ENCODE peak calls at places on chromosomes 5 and 9, in four cellular contexts. Z is trophoblast cell, E is mesendoderm, U is IMR-90. W is an unnamed sample.

GRCh38 chr5:59560553-59560952 is 333.0 kb downstream of the PDE4D start:
- DNase-seq in Z (no peak), E (peak), U (no peak), W (no peak)

GRCh38 chr5:63233906-63234305 is 655.3 kb downstream of the LRRC70 start:
- DNase-seq in Z (no peak), E (no peak), U (no peak), W (no peak)

GRCh38 chr5:175383350-175383749 is 60.6 kb downstream of the DRD1 start:
- DNase-seq in Z (peak), E (peak), U (no peak), W (no peak)

GRCh38 chr5:54756301-54756700 is 229.1 kb downstream of the ESM1 start:
- DNase-seq in Z (no peak), E (no peak), U (no peak), W (no peak)

GRCh38 chr5:173741729-173742431 is 125.4 kb upstream of the BOD1 start:
- DNase-seq in Z (no peak), E (no peak), U (no peak), W (no peak)

GRCh38 chr5:158739941-158740340 is 359.8 kb downstream of the EBF1 start:
- DNase-seq in Z (no peak), E (peak), U (no peak), W (no peak)

GRCh38 chr5:170579623-170580022 is 75.8 kb downstream of the KCNIP1 start:
- DNase-seq in Z (no peak), E (peak), U (no peak), W (no peak)

GRCh38 chr9:124260769-124261603 is 3.2 kb downstream of the NEK6 start:
- DNase-seq in Z (peak), E (peak), U (peak), W (peak)

GRCh38 chr9:21465859-21466518 is 16.1 kb downstream of the IFNE start:
- DNase-seq in Z (peak), E (peak), U (peak), W (peak)

GRCh38 chr5:40071870-40072269 is 607.8 kb upstream of the PTGER4 start:
- DNase-seq in Z (peak), E (no peak), U (peak), W (no peak)

GRCh38 chr9:5549671-5550650 is 39.6 kb downstream of the PDCD1LG2 start:
- DNase-seq in Z (peak), E (no peak), U (peak), W (no peak)

GRCh38 chr9:114290561-114290986 is 32.3 kb upstream of the ORM1 start:
- DNase-seq in Z (no peak), E (no peak), U (no peak), W (no peak)

GRCh38 chr9:113875420-113875916 is 641 bp upstream of the ZNF618 start:
- DNase-seq in Z (no peak), E (no peak), U (no peak), W (no peak)

GRCh38 chr5:148653271-148653839 is 972 bp downstream of the HTR4 start:
- DNase-seq in Z (no peak), E (no peak), U (no peak), W (no peak)

GRCh38 chr5:178152491-178153444 is 917 bp downstream of the NHP2 start:
- DNase-seq in Z (no peak), E (no peak), U (peak), W (peak)

GRCh38 chr9:120708526-120709224 is 5.6 kb downstream of the MEGF9 start:
- DNase-seq in Z (no peak), E (no peak), U (peak), W (no peak)

GRCh38 chr9:78234810-78235209 is 1.1 kb upstream of the CEP78 start:
- DNase-seq in Z (peak), E (no peak), U (peak), W (peak)

GRCh38 chr5:145484195-145484594 is 350.9 kb downstream of the PRELID2 start:
- DNase-seq in Z (peak), E (no peak), U (peak), W (peak)

GRCh38 chr9:35646583-35647265 is 4.0 kb downstream of the SIT1 start:
- DNase-seq in Z (peak), E (peak), U (peak), W (peak)

GRCh38 chr5:150000990-150001659 is 586 bp downstream of the HMGXB3 start:
- DNase-seq in Z (peak), E (peak), U (peak), W (peak)

GRCh38 chr9:83598487-83598886 is 24.5 kb upstream of the IDNK start:
- DNase-seq in Z (peak), E (no peak), U (peak), W (peak)

GRCh38 chr5:64742821-64743220 is 25.7 kb downstream of the SREK1IP1 start:
- DNase-seq in Z (no peak), E (no peak), U (peak), W (peak)

GRCh38 chr9:86891091-86891490 is 56.2 kb downstream of the GAS1 start:
- DNase-seq in Z (no peak), E (no peak), U (no peak), W (no peak)

GRCh38 chr9:6779417-6780241 is 21.9 kb downstream of the KDM4C start:
- DNase-seq in Z (peak), E (peak), U (peak), W (peak)

GRCh38 chr9:124264812-124265211 is 7.1 kb downstream of the NEK6 start:
- DNase-seq in Z (no peak), E (no peak), U (peak), W (no peak)

GRCh38 chr9:86983260-86984255 is 36.3 kb upstream of the GAS1 start:
- DNase-seq in Z (peak), E (no peak), U (peak), W (no peak)

GRCh38 chr5:158482201-158482600 is 617.5 kb downstream of the EBF1 start:
- DNase-seq in Z (no peak), E (no peak), U (no peak), W (no peak)

GRCh38 chr9:22040760-22041159 is 31.7 kb upstream of the CDKN2B start:
- DNase-seq in Z (no peak), E (no peak), U (peak), W (peak)

GRCh38 chr5:155125696-155126095 is 112.1 kb downstream of the KIF4B start:
- DNase-seq in Z (no peak), E (no peak), U (no peak), W (no peak)

GRCh38 chr9:133967024-133967741 is 24.9 kb downstream of the VAV2 start:
- DNase-seq in Z (peak), E (no peak), U (no peak), W (peak)

DNA sequence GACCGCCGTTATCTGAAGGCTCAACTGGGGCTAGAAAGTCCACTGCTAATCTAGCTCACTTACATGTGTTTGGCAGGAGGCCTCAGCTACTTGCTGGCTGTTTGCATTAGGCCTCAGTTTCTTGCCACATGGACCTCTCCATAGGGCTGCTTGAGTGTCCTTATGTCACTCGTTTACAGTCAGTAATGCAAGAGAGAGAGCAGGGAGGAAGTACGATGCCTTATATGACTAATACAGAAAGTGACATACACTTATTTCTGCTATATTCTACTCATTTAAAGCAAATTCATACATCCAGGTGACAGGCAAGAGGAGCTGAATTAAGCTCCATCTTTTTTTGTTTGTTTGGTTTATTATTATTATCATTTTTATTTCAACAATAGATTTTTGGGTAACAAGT is 179.6 kb downstream of the LURAP1L start:
- DNase-seq in Z (no peak), E (no peak), U (no peak), W (no peak)
- H3K4ac ChIP-seq in Z (peak), E (peak), U (no peak), W (no peak)

DNA sequence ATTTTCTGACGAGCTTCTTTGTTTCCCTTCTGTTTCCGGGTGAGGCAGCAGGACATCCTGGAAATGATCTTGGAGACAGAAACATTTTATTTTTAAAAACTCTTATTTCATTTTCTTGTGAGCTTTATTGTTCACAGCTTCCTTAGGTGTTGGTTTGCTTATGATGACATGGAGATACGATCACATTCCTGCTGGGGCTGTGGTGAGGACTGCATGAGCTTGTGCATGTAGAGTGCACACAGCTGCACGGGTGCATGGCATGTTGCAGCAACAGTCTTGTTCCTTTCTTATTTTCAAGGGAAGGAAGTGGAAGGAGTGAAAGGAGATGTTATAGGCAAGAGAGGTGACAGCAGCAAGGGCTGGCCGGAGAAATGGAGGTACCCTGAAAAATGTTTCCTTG is 1.2 kb downstream of the BTNL8 start:
- DNase-seq in Z (peak), E (no peak), U (no peak), W (no peak)
- H3K18ac ChIP-seq in Z (no peak), E (no peak), U (no peak), W (no peak)

GRCh38 chr5:123397538-123397937 is 25.7 kb downstream of the CEP120 start:
- DNase-seq in Z (no peak), E (no peak), U (no peak), W (no peak)
- H3K4me2 ChIP-seq in Z (no peak), E (no peak), U (no peak), W (no peak)

GRCh38 chr9:125405938-125406811 is 144.5 kb downstream of the GAPVD1 start:
- DNase-seq in Z (no peak), E (no peak), U (peak), W (peak)
- H3K4ac ChIP-seq in Z (no peak), E (no peak), U (peak), W (peak)

DNA sequence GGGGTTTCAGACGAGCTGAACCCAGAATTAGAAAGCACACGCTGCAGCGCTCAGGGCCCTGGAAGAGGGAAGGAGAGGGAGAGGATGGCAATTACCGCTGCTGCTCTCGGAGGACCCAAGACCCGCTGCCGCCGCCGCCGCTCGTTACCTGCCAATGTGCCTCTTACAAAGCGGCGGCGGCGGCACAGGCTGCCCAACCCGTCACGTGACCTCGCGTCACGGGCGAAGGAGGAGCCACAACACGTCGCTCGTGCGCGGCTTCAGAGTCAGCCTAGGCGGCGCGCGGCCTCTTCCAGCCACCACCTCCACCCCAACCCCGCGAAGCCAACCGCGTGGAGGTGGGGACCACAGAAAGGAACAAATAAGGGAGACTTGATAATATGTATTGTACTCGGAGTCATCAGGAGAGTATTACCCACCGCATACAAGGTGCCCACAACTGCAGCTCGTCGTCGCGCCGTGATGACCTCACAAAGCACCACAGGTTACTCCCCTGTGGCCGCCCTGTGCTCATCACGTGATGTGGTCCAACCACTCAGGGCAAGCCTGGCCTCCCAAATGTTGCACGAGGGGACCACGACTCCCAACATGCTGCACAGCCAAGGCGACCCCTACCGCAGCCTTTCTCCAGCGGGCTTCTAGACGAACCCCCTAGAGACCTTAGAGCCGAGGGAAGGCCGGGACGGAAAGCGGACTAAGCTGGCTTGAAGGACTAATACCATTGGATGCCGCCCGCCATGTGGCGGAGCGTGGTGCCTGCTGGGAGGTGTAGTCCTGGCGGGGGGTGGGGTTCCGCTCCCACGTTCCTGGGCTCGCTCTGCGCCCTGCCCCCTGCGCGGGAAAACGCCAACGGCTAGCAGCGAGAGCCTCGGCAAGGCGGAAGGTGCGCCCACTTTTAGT is at the start of gene UBAP2:
- DNase-seq in Z (peak), E (peak), U (peak), W (peak)
- H3K18ac ChIP-seq in Z (peak), E (peak), U (peak), W (peak)

GRCh38 chr5:76690027-76690679 is 25.8 kb upstream of the F2R start:
- DNase-seq in Z (no peak), E (no peak), U (no peak), W (no peak)
- H3K4me2 ChIP-seq in Z (no peak), E (no peak), U (peak), W (no peak)

GRCh38 chr9:131619680-131620079 is 74.4 kb downstream of the PRRT1B start:
- DNase-seq in Z (no peak), E (no peak), U (no peak), W (no peak)

GRCh38 chr9:131618785-131619184 is 73.5 kb downstream of the PRRT1B start:
- DNase-seq in Z (no peak), E (no peak), U (no peak), W (no peak)

GRCh38 chr9:131621551-131622321 is 76.4 kb downstream of the PRRT1B start:
- DNase-seq in Z (no peak), E (no peak), U (no peak), W (no peak)

GRCh38 chr9:131622536-131622935 is 77.2 kb downstream of the PRRT1B start:
- DNase-seq in Z (no peak), E (no peak), U (no peak), W (no peak)

DNA sequence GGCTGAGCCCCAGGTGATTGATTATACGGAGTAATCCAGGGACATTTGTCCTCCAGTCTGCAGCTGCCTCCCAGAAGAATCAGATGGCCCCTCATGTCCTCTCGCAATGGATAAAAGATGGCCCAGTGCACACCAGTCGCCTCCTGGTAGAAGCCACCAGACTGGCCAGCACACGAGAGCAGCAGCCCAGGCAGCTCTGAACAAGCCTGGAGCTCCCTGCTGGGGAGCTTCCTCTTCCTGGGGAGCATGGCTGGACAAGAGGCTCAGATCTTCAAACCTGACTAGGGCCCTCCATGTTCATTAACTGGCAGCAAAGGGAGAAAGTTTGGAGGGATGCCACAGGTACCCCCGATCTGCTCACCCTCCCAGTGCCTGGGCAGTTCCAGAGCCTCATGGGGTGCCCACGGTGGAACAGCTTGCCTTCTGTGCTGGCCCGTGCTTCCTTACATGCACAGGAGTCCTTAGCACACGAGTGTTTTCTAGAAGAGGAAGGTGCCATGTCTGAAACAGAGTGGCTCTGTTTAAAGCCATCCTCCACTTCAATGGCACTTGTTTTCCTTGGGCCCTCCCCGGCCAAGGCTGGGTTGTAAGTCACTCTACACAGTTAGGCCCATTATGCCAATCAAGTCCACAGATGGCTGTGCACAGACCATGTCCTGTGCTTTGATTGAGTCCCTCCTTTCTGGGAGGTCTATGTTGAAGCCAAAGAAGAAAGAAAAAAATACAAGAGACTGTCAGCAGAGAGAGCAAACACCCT is 75.6 kb downstream of the PRRT1B start:
- DNase-seq in Z (no peak), E (no peak), U (no peak), W (no peak)
- H3K4ac ChIP-seq in Z (no peak), E (no peak), U (no peak), W (no peak)

GRCh38 chr5:122311888-122312669 is at the start of gene SNCAIP:
- DNase-seq in Z (peak), E (peak), U (peak), W (peak)
- H3K18ac ChIP-seq in Z (no peak), E (peak), U (peak), W (peak)

GRCh38 chr5:88785396-88786216 is 97.4 kb downstream of the MEF2C start:
- DNase-seq in Z (peak), E (peak), U (peak), W (peak)
- H3K4me2 ChIP-seq in Z (peak), E (no peak), U (peak), W (peak)

DNA sequence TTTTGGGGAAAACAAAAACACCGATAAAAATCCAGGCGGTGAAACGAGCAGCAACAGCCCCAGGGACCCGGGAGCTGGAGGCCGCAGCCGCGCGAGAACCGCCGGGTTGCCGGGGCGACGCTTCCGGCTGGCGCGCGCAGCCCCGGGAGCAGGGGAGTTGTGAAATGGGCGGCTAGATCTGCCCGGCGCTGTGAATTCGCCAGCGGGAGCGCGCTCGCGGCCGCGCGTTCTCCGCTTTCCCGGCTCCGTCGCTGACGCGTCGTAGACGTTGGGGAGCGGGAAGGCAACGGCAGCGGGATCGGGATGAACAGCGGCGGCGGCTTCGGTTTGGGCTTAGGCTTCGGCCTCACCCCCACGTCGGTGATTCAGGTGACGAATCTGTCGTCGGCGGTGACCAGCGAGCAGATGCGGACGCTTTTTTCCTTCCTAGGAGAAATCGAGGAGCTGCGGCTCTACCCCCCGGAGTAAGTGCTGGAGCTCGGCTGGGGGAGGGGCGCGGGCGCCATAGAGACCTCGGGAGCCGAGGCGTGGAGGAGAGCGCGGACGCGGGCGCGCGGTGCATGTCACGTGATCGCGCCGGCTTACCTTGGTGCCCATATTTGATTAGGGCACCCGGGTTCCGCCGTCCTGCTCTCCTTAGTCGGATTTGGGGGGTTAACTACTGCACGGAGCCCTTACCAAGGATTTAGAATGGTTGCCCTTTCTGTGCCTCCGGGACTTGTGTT is at the start of gene SREK1:
- DNase-seq in Z (peak), E (peak), U (peak), W (peak)
- H3K4ac ChIP-seq in Z (peak), E (peak), U (peak), W (peak)

W was measured in mesenchymal stem cell.